ENCODE peak calls at places on chromosomes 5 and 9, in four cellular contexts. Z is psoas muscle; H is CD4-positive, CD25-positive, alpha-beta regulatory T cell; S is effector memory CD4-positive, alpha-beta T cell. R is an unnamed sample.

GRCh38 chr5:40813698-40814281 is 15.6 kb upstream of the PRKAA1 start:
- DNase-seq in Z (no peak), H (no peak), S (no peak), R (no peak)

GRCh38 chr9:69961834-69962233 is 81.8 kb upstream of the MAMDC2 start:
- DNase-seq in Z (no peak), H (no peak), S (no peak), R (no peak)

GRCh38 chr9:109893222-109893621 is 113.2 kb downstream of the PALM2AKAP2 start:
- DNase-seq in Z (no peak), H (no peak), S (no peak), R (no peak)

GRCh38 chr5:98104454-98105188 is 668.8 kb upstream of the RGMB start:
- DNase-seq in Z (no peak), H (no peak), S (no peak), R (no peak)

GRCh38 chr9:34343605-34344004 is 14.2 kb downstream of the NUDT2 start:
- DNase-seq in Z (peak; percentile 71), H (no peak), S (no peak), R (no peak)

GRCh38 chr9:86741311-86742215 is 205.7 kb downstream of the GAS1 start:
- DNase-seq in Z (no peak), H (no peak), S (no peak), R (no peak)

GRCh38 chr9:100167912-100168775 is 69.1 kb downstream of the INVS start:
- DNase-seq in Z (no peak), H (no peak), S (no peak), R (no peak)

GRCh38 chr5:155408465-155408864 is 394.9 kb downstream of the KIF4B start:
- DNase-seq in Z (no peak), H (no peak), S (no peak), R (no peak)

GRCh38 chr5:89396262-89396975 is 513.4 kb upstream of the MEF2C start:
- DNase-seq in Z (no peak), H (no peak), S (no peak), R (no peak)

GRCh38 chr5:82730862-82731261 is 346.3 kb downstream of the TMEM167A start:
- DNase-seq in Z (no peak), H (no peak), S (no peak), R (no peak)

GRCh38 chr5:95667678-95668077 is 15.1 kb downstream of the SPATA9 start:
- DNase-seq in Z (no peak), H (no peak), S (no peak), R (no peak)

GRCh38 chr5:139473565-139473964 is 2.8 kb downstream of the SMIM33 start:
- DNase-seq in Z (no peak), H (no peak), S (no peak), R (no peak)

GRCh38 chr9:74942801-74943200 is 9.9 kb downstream of the C9orf40 start:
- DNase-seq in Z (no peak), H (no peak), S (no peak), R (peak; percentile 28)

GRCh38 chr9:121780177-121780576 is 128.7 kb downstream of the DAB2IP start:
- DNase-seq in Z (no peak), H (no peak), S (no peak), R (no peak)

GRCh38 chr9:37995348-37995737 is 73.7 kb downstream of the SHB start:
- DNase-seq in Z (no peak), H (no peak), S (no peak), R (no peak)
- H3K4me3 ChIP-seq in Z (no peak overlapping the region), H (no peak overlapping the region), S (no peak overlapping the region), R (no peak overlapping the region)

DNA sequence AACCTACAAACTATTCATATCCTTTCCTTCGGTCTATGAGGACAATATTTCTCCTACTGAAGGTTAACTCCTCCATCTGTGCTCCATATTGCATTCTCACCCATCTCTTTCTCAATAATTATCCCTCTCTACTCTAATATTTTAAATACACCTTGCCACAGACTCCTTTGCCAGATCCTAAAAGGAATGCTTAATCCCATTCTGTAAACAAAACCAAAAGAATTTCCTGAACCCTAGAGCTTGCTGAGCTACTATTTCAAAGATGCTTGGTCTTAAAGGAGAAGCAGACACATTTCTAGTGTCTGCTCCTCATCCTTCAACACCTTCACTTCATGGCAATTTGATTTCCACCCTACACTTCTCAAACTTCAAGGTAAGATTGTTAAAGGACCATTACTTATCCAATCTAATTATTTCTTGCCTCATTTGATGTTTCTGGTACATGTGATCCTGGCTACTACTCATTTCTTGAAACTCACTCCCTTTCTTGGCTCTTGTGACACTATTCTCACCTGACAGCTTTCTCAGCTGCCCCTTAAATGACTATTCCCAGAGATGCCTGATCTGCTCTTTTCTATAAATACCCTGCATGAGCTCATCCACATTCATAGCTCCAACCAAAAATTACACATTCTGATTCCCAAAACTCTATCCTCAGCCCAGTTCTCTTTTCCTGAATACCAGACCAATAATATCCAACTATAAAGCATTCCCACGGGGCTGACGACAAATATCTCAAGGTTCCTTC is 20.2 kb downstream of the HOMER1 start:
- DNase-seq in Z (no peak), H (no peak), S (no peak), R (no peak)
- H3K27ac ChIP-seq in Z (peak overlapping the region; percentile 74), H (no peak overlapping the region), S (no peak overlapping the region), R (no peak overlapping the region)

DNA sequence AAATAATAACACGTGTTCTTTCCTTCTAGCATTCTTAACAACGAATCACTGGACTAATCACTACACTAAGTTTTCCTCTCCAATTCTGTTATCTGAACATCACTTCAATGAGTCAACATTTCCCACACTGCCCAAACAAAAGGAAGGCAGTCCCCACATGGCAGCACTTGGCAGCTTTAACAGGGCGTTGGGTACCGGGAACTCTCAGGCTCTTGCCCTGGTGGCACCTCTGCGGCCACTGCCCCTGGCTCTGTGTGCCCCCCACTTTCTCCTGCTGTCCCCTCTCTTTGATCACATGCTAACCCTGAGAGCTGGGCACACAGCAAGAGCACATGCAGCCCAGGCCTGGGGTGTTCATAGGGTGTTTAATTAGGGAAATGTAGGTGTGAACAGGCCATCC is 15.7 kb downstream of the SLC6A3 start:
- DNase-seq in Z (peak; percentile 23), H (no peak), S (no peak), R (no peak)
- H3K9me3 ChIP-seq in Z (peaks cover 24% of the 10 kb centered on the region), H (peaks cover 41% of the 10 kb centered on the region), S (peaks cover 8% of the 10 kb centered on the region), R (peaks cover 5% of the 10 kb centered on the region)

GRCh38 chr5:17219431-17219830 is 2.0 kb downstream of the BASP1 start:
- DNase-seq in Z (no peak), H (no peak), S (no peak), R (no peak)
- H3K4me3 ChIP-seq in Z (peak overlapping the region; percentile 62), H (no peak overlapping the region), S (no peak overlapping the region), R (no peak overlapping the region)